ENCODE peak calls at places on chromosomes 13 and 19, in eight cellular contexts. S is OCI-LY7, E is mammary epithelial cell, X is A549, M is lower lobe of right lung, J is heart left ventricle, C is stomach, F is upper lobe of right lung. Q is an unnamed sample.
A peak's percentile ranks its signal among the peaks of the same experiment; 100 is the strongest.

GRCh38 chr13:95874286-95874685 is 178.9 kb downstream of the UGGT2 start:
- DNase-seq in S (no peak), E (peak; percentile 40), X (no peak), M (no peak), J (no peak), C (no peak), F (no peak), Q (no peak)

GRCh38 chr19:29831686-29832085 is 19.9 kb downstream of the CCNE1 start:
- DNase-seq in S (no peak), E (no peak), X (no peak), M (no peak), J (no peak), C (no peak), F (no peak), Q (no peak)

GRCh38 chr13:44158741-44159632 is 214.6 kb upstream of the SERP2 start:
- DNase-seq in S (no peak), E (no peak), X (no peak), M (no peak), J (no peak), C (no peak), F (no peak), Q (no peak)

GRCh38 chr19:15378529-15379082 is 981 bp downstream of the AKAP8 start:
- DNase-seq in S (peak; percentile 73), E (peak; percentile 52), X (peak; percentile 31), M (peak; percentile 70), J (no peak), C (peak; percentile 59), F (peak; percentile 79), Q (peak; percentile 44)

GRCh38 chr19:2949939-2950285 is 5.1 kb upstream of the ZNF77 start:
- DNase-seq in S (peak; percentile 59), E (no peak), X (peak; percentile 44), M (no peak), J (peak; percentile 77), C (peak; percentile 56), F (no peak), Q (no peak)

GRCh38 chr19:16367269-16367683 is 42.6 kb downstream of the KLF2 start:
- DNase-seq in S (peak; percentile 78), E (no peak), X (no peak), M (peak; percentile 54), J (no peak), C (no peak), F (no peak), Q (no peak)

GRCh38 chr13:96940961-96941360 is 53.3 kb downstream of the OXGR1 start:
- DNase-seq in S (no peak), E (peak; percentile 51), X (no peak), M (no peak), J (no peak), C (no peak), F (no peak), Q (peak; percentile 5)

GRCh38 chr13:92387245-92387644 is 839.4 kb upstream of the GPC6 start:
- DNase-seq in S (no peak), E (no peak), X (no peak), M (no peak), J (no peak), C (no peak), F (no peak), Q (no peak)

GRCh38 chr13:80441968-80442367 is 101.0 kb upstream of the SPRY2 start:
- DNase-seq in S (no peak), E (no peak), X (no peak), M (no peak), J (no peak), C (no peak), F (no peak), Q (no peak)

GRCh38 chr19:45467456-45468158 is at the start of gene FOSB:
- DNase-seq in S (peak; percentile 99), E (peak; percentile 88), X (peak; percentile 98), M (peak; percentile 97), J (peak; percentile 95), C (peak; percentile 97), F (peak; percentile 96), Q (peak; percentile 92)

GRCh38 chr19:55720214-55720746 is 17.9 kb downstream of the NLRP9 start:
- DNase-seq in S (no peak), E (no peak), X (no peak), M (no peak), J (no peak), C (no peak), F (no peak), Q (no peak)

GRCh38 chr13:63184693-63185092 is 1769.0 kb upstream of the PCDH20 start:
- DNase-seq in S (no peak), E (no peak), X (peak; percentile 49), M (no peak), J (no peak), C (no peak), F (no peak), Q (peak; percentile 78)

GRCh38 chr19:41407271-41407670 is 9.7 kb downstream of the BCKDHA start:
- DNase-seq in S (no peak), E (no peak), X (no peak), M (peak; percentile 72), J (no peak), C (no peak), F (no peak), Q (no peak)

GRCh38 chr19:10892256-10892655 is 20.9 kb downstream of the CARM1 start:
- DNase-seq in S (no peak), E (no peak), X (no peak), M (no peak), J (no peak), C (no peak), F (no peak), Q (no peak)

GRCh38 chr19:14110650-14111049 is 6.9 kb downstream of the PRKACA start:
- DNase-seq in S (no peak), E (no peak), X (no peak), M (no peak), J (no peak), C (no peak), F (no peak), Q (no peak)

GRCh38 chr19:43934055-43934984 is 762 bp downstream of the ZNF45 start:
- DNase-seq in S (no peak), E (peak; percentile 41), X (peak; percentile 28), M (no peak), J (no peak), C (no peak), F (no peak), Q (peak; percentile 16)

GRCh38 chr19:3725640-3726310 is 17.6 kb downstream of the TJP3 start:
- DNase-seq in S (no peak), E (no peak), X (no peak), M (peak; percentile 68), J (no peak), C (peak; percentile 95), F (peak; percentile 75), Q (no peak)

GRCh38 chr13:58680115-58680514 is 1048.6 kb downstream of the PCDH17 start:
- DNase-seq in S (no peak), E (no peak), X (no peak), M (no peak), J (no peak), C (no peak), F (no peak), Q (no peak)

DNA sequence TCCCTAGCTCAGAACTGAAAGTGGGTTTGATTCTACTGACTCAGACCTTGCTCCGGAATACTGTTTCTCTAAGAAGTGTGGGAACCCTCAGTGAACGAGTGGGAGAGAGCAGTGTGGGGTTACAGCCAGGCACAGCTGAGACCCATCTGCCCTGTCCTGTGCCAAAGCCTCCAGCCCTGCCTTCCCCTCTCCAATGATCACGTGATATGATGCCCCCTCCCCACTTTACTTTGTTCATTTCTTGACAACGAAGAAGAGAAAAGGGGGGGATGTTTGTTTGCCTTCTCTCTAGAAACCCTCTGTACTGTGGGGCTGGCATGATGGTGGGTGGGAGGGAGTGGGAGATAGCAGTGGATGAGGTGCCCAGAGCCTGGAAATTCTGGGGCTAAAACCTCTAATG is 96.0 kb downstream of the RNASEH2B start:
- DNase-seq in S (no peak), E (no peak), X (no peak), M (no peak), J (no peak), C (no peak), F (no peak), Q (no peak)
- H3K4me3 ChIP-seq in S (no peak overlapping the region), E (no peak overlapping the region), X (no peak overlapping the region), M (no peak overlapping the region), J (no peak overlapping the region), C (no peak overlapping the region), F (no peak overlapping the region), Q (no peak overlapping the region)

DNA sequence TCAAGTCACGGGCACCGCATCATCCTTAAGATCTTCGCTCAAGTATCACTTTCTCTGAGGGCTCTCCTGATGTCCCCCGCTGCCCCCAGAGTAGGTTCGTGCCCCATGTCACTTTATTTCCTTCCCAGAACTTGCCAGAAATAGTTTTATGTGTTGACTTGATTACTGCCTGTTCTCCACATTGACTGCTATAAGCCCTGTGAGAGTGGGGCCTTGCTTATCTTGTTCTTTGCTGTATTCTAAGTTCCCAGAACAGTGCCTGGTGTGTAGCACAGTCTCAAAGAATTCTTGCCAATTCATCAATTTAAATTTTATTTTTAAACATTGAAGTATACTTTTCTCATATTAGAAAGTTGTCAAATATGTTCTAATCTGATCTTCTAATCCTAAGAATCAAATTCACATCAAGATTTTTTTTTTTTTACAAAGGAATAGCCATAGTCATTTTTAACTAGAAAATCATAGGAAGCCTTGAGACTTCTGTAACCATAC is 32.1 kb upstream of the GPR183 start:
- DNase-seq in S (no peak), E (no peak), X (no peak), M (no peak), J (no peak), C (no peak), F (no peak), Q (no peak)
- H3K4me3 ChIP-seq in S (no peak overlapping the region), E (no peak overlapping the region), X (no peak overlapping the region), M (no peak overlapping the region), J (no peak overlapping the region), C (no peak overlapping the region), F (no peak overlapping the region), Q (no peak overlapping the region)

DNA sequence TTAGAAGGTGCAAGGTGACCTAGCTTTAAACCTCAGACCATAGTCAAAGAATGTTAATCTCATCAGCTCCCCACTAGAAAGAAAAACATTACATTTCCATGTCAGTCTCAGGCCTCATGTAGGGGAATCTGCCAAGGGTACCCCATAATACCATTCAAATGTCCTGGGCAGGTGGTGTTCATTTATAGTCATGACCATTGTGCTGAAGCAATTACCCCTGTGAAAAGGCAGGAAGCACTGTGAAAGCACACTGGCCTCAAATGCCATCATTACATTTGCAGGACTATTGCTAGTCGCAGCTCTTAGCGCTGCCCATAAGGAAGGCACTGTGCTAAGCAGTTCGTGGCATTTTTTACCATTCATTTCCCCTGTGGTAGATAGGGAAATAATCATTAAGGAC is 109.0 kb downstream of the LHFPL6 start:
- DNase-seq in S (no peak), E (no peak), X (no peak), M (no peak), J (no peak), C (no peak), F (no peak), Q (no peak)
- H3K4me3 ChIP-seq in S (no peak overlapping the region), E (no peak overlapping the region), X (no peak overlapping the region), M (no peak overlapping the region), J (no peak overlapping the region), C (no peak overlapping the region), F (no peak overlapping the region), Q (no peak overlapping the region)

DNA sequence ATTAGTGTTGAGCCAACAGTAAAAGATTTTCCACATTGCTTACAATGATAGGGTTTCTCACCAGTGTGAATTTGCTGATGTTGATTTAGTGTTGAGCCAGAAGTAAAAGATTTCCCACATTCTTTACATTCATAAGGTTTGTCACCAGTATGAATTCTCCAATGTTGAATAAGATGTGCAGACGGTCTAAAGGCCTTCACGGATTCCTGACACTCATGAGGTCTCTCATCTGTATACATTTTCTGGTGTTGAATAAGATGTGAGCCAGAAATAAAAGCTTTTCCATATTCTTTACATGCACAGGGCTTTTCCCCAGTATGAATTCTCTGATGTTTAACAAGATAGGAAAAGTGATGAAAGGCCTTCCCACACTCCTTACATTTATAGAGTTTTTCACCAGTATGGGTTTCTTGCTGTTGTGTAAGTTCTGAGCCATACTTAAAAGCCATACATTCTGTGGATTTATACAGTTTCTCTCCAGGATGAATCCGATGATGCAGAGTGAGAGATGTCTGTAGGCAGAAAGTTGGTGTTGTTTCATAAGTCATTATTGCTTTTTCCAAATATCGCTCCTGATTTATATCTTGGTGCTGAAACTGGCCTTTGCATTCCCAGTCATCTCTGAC is 22.4 kb downstream of the ZNF850 start:
- DNase-seq in S (no peak), E (no peak), X (no peak), M (no peak), J (no peak), C (no peak), F (no peak), Q (no peak)
- H3K4me3 ChIP-seq in S (no peak overlapping the region), E (no peak overlapping the region), X (no peak overlapping the region), M (no peak overlapping the region), J (no peak overlapping the region), C (no peak overlapping the region), F (no peak overlapping the region), Q (no peak overlapping the region)